ENCODE peak calls at places on chromosomes 4 and X, in ten cellular contexts. One of them, this sample, is unnamed.

GRCh38 chr4:174332741-174333493 is 49.2 kb downstream of the CEP44 start:
- DNase-seq in breast epithelium: no peak
- DNase-seq in pancreas: no peak
- DNase-seq in psoas muscle: no peak
- DNase-seq in sigmoid colon: no peak
- DNase-seq in right cardiac atrium: no peak
- DNase-seq in Karpas-422: no peak
- DNase-seq in aorta: no peak
- DNase-seq in upper lobe of left lung: no peak
- DNase-seq in tibial nerve: no peak
- DNase-seq in this sample: no peak

GRCh38 chr4:20440170-20440569 is 188.5 kb downstream of the SLIT2 start:
- DNase-seq in breast epithelium: no peak
- DNase-seq in pancreas: no peak
- DNase-seq in psoas muscle: no peak
- DNase-seq in sigmoid colon: no peak
- DNase-seq in right cardiac atrium: no peak
- DNase-seq in Karpas-422: no peak
- DNase-seq in aorta: no peak
- DNase-seq in upper lobe of left lung: no peak
- DNase-seq in tibial nerve: no peak
- DNase-seq in this sample: no peak

GRCh38 chr4:155040031-155040430 is 168.4 kb upstream of the NPY2R start:
- DNase-seq in breast epithelium: no peak
- DNase-seq in pancreas: no peak
- DNase-seq in psoas muscle: no peak
- DNase-seq in sigmoid colon: no peak
- DNase-seq in right cardiac atrium: no peak
- DNase-seq in Karpas-422: no peak
- DNase-seq in aorta: no peak
- DNase-seq in upper lobe of left lung: no peak
- DNase-seq in tibial nerve: no peak
- DNase-seq in this sample: no peak

GRCh38 chr4:74931386-74931785 is 1.5 kb upstream of the PARM1 start:
- DNase-seq in breast epithelium: no peak
- DNase-seq in pancreas: no peak
- DNase-seq in psoas muscle: no peak
- DNase-seq in sigmoid colon: no peak
- DNase-seq in right cardiac atrium: no peak
- DNase-seq in Karpas-422: peak
- DNase-seq in aorta: no peak
- DNase-seq in upper lobe of left lung: no peak
- DNase-seq in tibial nerve: no peak
- DNase-seq in this sample: no peak

GRCh38 chrX:11437642-11438379 is 144.6 kb downstream of the AMELX start:
- DNase-seq in breast epithelium: no peak
- DNase-seq in pancreas: peak
- DNase-seq in psoas muscle: peak
- DNase-seq in sigmoid colon: no peak
- DNase-seq in right cardiac atrium: peak
- DNase-seq in Karpas-422: no peak
- DNase-seq in aorta: peak
- DNase-seq in upper lobe of left lung: no peak
- DNase-seq in tibial nerve: no peak
- DNase-seq in this sample: peak

GRCh38 chrX:68895339-68896250 is 66.8 kb downstream of the EFNB1 start:
- DNase-seq in breast epithelium: peak
- DNase-seq in pancreas: peak
- DNase-seq in psoas muscle: peak
- DNase-seq in sigmoid colon: peak
- DNase-seq in right cardiac atrium: peak
- DNase-seq in Karpas-422: no peak
- DNase-seq in aorta: peak
- DNase-seq in upper lobe of left lung: peak
- DNase-seq in tibial nerve: peak
- DNase-seq in this sample: no peak

GRCh38 chr4:173448919-173449641 is 50.2 kb upstream of the SCRG1 start:
- DNase-seq in breast epithelium: no peak
- DNase-seq in pancreas: no peak
- DNase-seq in psoas muscle: no peak
- DNase-seq in sigmoid colon: no peak
- DNase-seq in right cardiac atrium: peak
- DNase-seq in Karpas-422: no peak
- DNase-seq in aorta: no peak
- DNase-seq in upper lobe of left lung: no peak
- DNase-seq in tibial nerve: no peak
- DNase-seq in this sample: peak

GRCh38 chr4:67682266-67682665 is 18.7 kb downstream of the UBA6 start:
- DNase-seq in breast epithelium: no peak
- DNase-seq in pancreas: no peak
- DNase-seq in psoas muscle: no peak
- DNase-seq in sigmoid colon: no peak
- DNase-seq in right cardiac atrium: no peak
- DNase-seq in Karpas-422: no peak
- DNase-seq in aorta: no peak
- DNase-seq in upper lobe of left lung: no peak
- DNase-seq in tibial nerve: no peak
- DNase-seq in this sample: no peak

GRCh38 chr4:110620352-110621327 is 2.2 kb downstream of the PITX2 start:
- DNase-seq in breast epithelium: no peak
- DNase-seq in pancreas: no peak
- DNase-seq in psoas muscle: peak
- DNase-seq in sigmoid colon: no peak
- DNase-seq in right cardiac atrium: no peak
- DNase-seq in Karpas-422: no peak
- DNase-seq in aorta: no peak
- DNase-seq in upper lobe of left lung: no peak
- DNase-seq in tibial nerve: no peak
- DNase-seq in this sample: no peak

GRCh38 chr4:184460495-184461285 is 13.7 kb downstream of the IRF2 start:
- DNase-seq in breast epithelium: no peak
- DNase-seq in pancreas: no peak
- DNase-seq in psoas muscle: no peak
- DNase-seq in sigmoid colon: no peak
- DNase-seq in right cardiac atrium: no peak
- DNase-seq in Karpas-422: no peak
- DNase-seq in aorta: no peak
- DNase-seq in upper lobe of left lung: no peak
- DNase-seq in tibial nerve: no peak
- DNase-seq in this sample: no peak

DNA sequence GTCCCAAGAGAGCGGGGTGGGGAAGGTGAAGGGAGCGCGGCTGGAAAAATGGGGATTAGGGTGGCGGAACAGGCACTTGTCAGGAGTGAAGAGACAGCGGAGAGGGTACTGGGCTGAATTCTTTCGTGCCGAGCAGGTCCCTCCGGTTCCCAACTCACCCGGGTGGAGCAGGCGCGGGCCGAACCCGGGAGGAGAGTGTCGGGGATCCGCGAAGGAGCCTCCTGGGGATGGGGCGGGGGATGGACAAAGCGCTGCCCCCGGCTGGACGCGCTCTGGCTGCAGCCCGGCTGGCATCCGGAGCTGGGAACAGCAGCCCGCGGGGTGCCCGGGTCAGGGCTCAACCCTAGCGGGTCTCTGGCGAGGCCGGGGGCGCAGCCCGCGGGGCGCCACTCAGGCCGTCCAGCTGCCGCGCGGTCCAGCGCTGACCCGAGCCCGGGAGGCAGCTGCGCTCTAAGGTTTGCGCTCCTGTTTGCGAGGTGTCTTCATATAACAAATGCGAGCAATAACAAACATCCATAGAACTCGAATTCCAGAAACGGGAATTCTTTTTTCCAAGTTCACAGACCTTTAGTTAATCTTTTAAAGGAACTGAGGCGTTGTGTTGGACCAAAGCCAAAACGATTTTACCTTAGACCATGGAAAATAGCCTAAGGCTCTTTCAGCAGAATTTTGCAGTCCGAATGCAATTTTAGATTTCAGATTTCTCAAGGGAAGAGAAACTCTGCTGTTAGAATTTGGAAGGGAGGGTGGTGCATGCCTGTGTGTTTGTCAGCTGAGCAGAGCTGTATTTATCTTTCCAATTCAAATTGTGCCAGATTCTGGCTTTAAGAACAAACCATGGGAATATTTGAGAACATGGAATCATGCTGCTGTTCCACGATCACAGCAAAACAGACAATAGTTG is 707 bp downstream of the NPY5R start:
- DNase-seq in breast epithelium: no peak
- DNase-seq in pancreas: peak
- DNase-seq in psoas muscle: no peak
- DNase-seq in sigmoid colon: no peak
- DNase-seq in right cardiac atrium: peak
- DNase-seq in Karpas-422: no peak
- DNase-seq in aorta: peak
- DNase-seq in upper lobe of left lung: no peak
- DNase-seq in tibial nerve: no peak
- DNase-seq in this sample: no peak
- H3K4me3 ChIP-seq in breast epithelium: peak
- H3K4me3 ChIP-seq in pancreas: peak
- H3K4me3 ChIP-seq in psoas muscle: peak
- H3K4me3 ChIP-seq in sigmoid colon: peak
- H3K4me3 ChIP-seq in right cardiac atrium: peak
- H3K4me3 ChIP-seq in Karpas-422: no peak
- H3K4me3 ChIP-seq in aorta: peak
- H3K4me3 ChIP-seq in upper lobe of left lung: peak
- H3K4me3 ChIP-seq in tibial nerve: peak
- H3K4me3 ChIP-seq in this sample: peak

DNA sequence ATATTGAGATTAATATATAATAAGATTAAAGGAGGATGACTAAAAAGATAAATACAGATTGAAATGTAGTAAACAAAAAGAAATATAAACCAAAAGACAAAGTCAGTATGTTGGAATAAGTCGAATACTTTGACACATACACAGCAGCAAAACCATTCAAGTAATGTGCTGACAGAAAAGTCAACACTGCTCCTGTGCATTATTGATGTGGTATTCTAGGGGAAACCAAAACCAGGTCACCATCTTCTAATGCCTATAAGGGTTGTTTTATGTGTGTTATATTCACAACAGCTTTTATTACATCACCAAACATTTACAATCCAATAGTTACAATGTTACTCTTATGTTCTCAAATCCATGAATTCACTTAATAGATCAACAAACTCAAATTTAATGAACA is 111.8 kb upstream of the DKK2 start:
- DNase-seq in breast epithelium: no peak
- DNase-seq in pancreas: no peak
- DNase-seq in psoas muscle: no peak
- DNase-seq in sigmoid colon: no peak
- DNase-seq in right cardiac atrium: no peak
- DNase-seq in Karpas-422: no peak
- DNase-seq in aorta: no peak
- DNase-seq in upper lobe of left lung: no peak
- DNase-seq in tibial nerve: no peak
- DNase-seq in this sample: no peak
- H3K27ac ChIP-seq in breast epithelium: no peak
- H3K27ac ChIP-seq in pancreas: no peak
- H3K27ac ChIP-seq in psoas muscle: no peak
- H3K27ac ChIP-seq in sigmoid colon: no peak
- H3K27ac ChIP-seq in right cardiac atrium: no peak
- H3K27ac ChIP-seq in Karpas-422: no peak
- H3K27ac ChIP-seq in aorta: no peak
- H3K27ac ChIP-seq in upper lobe of left lung: no peak
- H3K27ac ChIP-seq in tibial nerve: no peak
- H3K27ac ChIP-seq in this sample: no peak

GRCh38 chr4:2867758-2868491 is 24.3 kb downstream of the ADD1 start:
- DNase-seq in breast epithelium: no peak
- DNase-seq in pancreas: peak
- DNase-seq in psoas muscle: no peak
- DNase-seq in sigmoid colon: peak
- DNase-seq in right cardiac atrium: peak
- DNase-seq in Karpas-422: no peak
- DNase-seq in aorta: no peak
- DNase-seq in upper lobe of left lung: peak
- DNase-seq in tibial nerve: no peak
- DNase-seq in this sample: peak
- H3K4me3 ChIP-seq in breast epithelium: peak
- H3K4me3 ChIP-seq in pancreas: no peak
- H3K4me3 ChIP-seq in psoas muscle: peak
- H3K4me3 ChIP-seq in sigmoid colon: peak
- H3K4me3 ChIP-seq in right cardiac atrium: peak
- H3K4me3 ChIP-seq in Karpas-422: no peak
- H3K4me3 ChIP-seq in aorta: peak
- H3K4me3 ChIP-seq in upper lobe of left lung: peak
- H3K4me3 ChIP-seq in tibial nerve: peak
- H3K4me3 ChIP-seq in this sample: peak

GRCh38 chrX:135481696-135482179 is 38.7 kb upstream of the INTS6L start:
- DNase-seq in breast epithelium: no peak
- DNase-seq in pancreas: no peak
- DNase-seq in psoas muscle: no peak
- DNase-seq in sigmoid colon: no peak
- DNase-seq in right cardiac atrium: no peak
- DNase-seq in Karpas-422: no peak
- DNase-seq in aorta: no peak
- DNase-seq in upper lobe of left lung: no peak
- DNase-seq in tibial nerve: no peak
- DNase-seq in this sample: no peak
- H3K27ac ChIP-seq in breast epithelium: no peak
- H3K27ac ChIP-seq in pancreas: no peak
- H3K27ac ChIP-seq in psoas muscle: no peak
- H3K27ac ChIP-seq in sigmoid colon: no peak
- H3K27ac ChIP-seq in right cardiac atrium: no peak
- H3K27ac ChIP-seq in Karpas-422: no peak
- H3K27ac ChIP-seq in aorta: no peak
- H3K27ac ChIP-seq in upper lobe of left lung: no peak
- H3K27ac ChIP-seq in tibial nerve: no peak
- H3K27ac ChIP-seq in this sample: no peak

DNA sequence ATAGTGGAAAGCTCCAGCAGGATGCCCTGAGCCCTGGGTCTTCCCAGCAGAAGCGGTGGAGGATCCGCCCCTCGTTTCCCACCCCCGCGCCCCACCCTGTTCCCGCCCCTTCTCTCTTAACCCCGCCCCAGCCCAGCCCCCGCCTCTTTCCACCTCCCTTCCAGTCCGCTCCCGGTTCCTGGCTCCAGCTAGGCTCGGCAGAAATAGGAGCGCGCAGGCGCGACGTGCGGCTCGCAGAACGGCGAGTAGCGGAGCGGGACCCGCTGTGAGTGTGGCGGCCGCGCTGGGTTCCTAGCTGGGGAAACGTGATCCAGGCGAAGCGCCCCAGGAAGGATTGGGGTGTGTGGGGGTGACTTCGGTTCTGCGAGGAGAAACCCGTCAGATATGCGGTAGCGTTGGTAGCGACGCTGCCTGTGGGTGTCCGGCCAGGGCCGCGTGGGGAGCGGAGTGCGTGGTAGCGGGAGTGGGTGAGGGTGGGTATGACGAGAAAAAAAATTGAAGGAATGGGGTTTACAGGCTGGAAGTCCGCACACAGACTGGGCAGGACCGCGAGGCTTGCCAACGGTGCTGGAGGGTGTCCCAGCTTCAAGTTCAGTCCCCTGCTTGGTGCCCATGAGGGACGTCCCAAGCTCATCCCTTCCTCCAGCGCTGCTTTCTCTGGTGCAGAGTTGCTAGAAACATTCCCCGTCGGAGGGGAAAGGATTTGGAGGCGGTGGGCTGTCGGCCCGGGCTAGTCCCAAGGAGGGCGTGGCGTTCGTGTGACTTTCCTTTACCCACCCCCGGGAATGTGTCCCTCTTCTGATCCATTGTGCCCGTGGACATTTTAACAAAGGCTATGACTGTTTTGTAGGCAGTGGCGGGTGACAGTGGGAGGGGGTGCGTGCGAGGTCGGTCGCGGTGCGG is at the start of gene PRRG1:
- DNase-seq in breast epithelium: peak
- DNase-seq in pancreas: peak
- DNase-seq in psoas muscle: peak
- DNase-seq in sigmoid colon: peak
- DNase-seq in right cardiac atrium: peak
- DNase-seq in Karpas-422: no peak
- DNase-seq in aorta: peak
- DNase-seq in upper lobe of left lung: peak
- DNase-seq in tibial nerve: peak
- DNase-seq in this sample: peak
- H3K4me3 ChIP-seq in breast epithelium: peak
- H3K4me3 ChIP-seq in pancreas: peak
- H3K4me3 ChIP-seq in psoas muscle: peak
- H3K4me3 ChIP-seq in sigmoid colon: peak
- H3K4me3 ChIP-seq in right cardiac atrium: peak
- H3K4me3 ChIP-seq in Karpas-422: no peak
- H3K4me3 ChIP-seq in aorta: peak
- H3K4me3 ChIP-seq in upper lobe of left lung: peak
- H3K4me3 ChIP-seq in tibial nerve: peak
- H3K4me3 ChIP-seq in this sample: peak